ENCODE peak calls at places on chromosomes 11 and 22, in five cellular contexts. D is HCT116, R is A549, P is endothelial cell of umbilical vein, C is K562. N is an unnamed sample.
A peak's percentile ranks its signal among the peaks of the same experiment; 100 is the strongest.

GRCh38 chr22:26550498-26551033 is 38.3 kb upstream of the TFIP11 start:
- DNase-seq in D (no peak), R (no peak), P (no peak), C (no peak), N (no peak)

GRCh38 chr11:45590743-45591142 is 74.7 kb downstream of the CHST1 start:
- DNase-seq in D (no peak), R (no peak), P (no peak), C (no peak), N (no peak)

GRCh38 chr11:68798221-68798813 is 43.4 kb downstream of the CPT1A start:
- DNase-seq in D (no peak), R (no peak), P (peak; percentile 10), C (peak; percentile 57), N (peak; percentile 55)

GRCh38 chr22:47634342-47634741 is 871.9 kb downstream of the TBC1D22A start:
- DNase-seq in D (no peak), R (no peak), P (no peak), C (no peak), N (no peak)

GRCh38 chr11:11263238-11264030 is 89.6 kb downstream of the CSNK2A3 start:
- DNase-seq in D (no peak), R (no peak), P (no peak), C (no peak), N (no peak)

GRCh38 chr22:25942989-25943411 is 201.0 kb downstream of the MYO18B start:
- DNase-seq in D (no peak), R (no peak), P (no peak), C (no peak), N (no peak)

GRCh38 chr11:86152006-86152862 is 83.3 kb upstream of the PICALM start:
- DNase-seq in D (no peak), R (no peak), P (peak; percentile 65), C (no peak), N (no peak)

GRCh38 chr11:106077609-106078517 is at the start of gene AASDHPPT:
- DNase-seq in D (peak; percentile 12), R (peak; percentile 1), P (peak; percentile 79), C (peak; percentile 54), N (peak; percentile 53)

GRCh38 chr22:31752096-31752847 is 1.5 kb upstream of the DEPDC5 start:
- DNase-seq in D (no peak), R (no peak), P (no peak), C (peak; percentile 8), N (peak; percentile 43)

GRCh38 chr22:31750365-31751284 is 693 bp upstream of the PRR14L start:
- DNase-seq in D (no peak), R (no peak), P (no peak), C (peak; percentile 41), N (no peak)

GRCh38 chr22:31753005-31753633 is 700 bp upstream of the DEPDC5 start:
- DNase-seq in D (no peak), R (no peak), P (no peak), C (peak; percentile 85), N (peak; percentile 90)

GRCh38 chr22:31754813-31755212 is 994 bp downstream of the DEPDC5 start:
- DNase-seq in D (no peak), R (no peak), P (no peak), C (no peak), N (no peak)

GRCh38 chr22:31753634-31754471 is at the start of gene DEPDC5:
- DNase-seq in D (peak; percentile 85), R (peak; percentile 69), P (peak; percentile 95), C (peak; percentile 95), N (peak; percentile 96)
- TF ChIP-seq POLR2A in D (peak; percentile 88), R (peak; percentile 45), P (peak; percentile 84), C (peak; percentile 92), N (peak; percentile 78)

GRCh38 chr11:119149371-119150275 is 771 bp downstream of the ABCG4 start:
- DNase-seq in D (no peak), R (no peak), P (no peak), C (no peak), N (peak; percentile 72)
- TF ChIP-seq MAX in D (no peak), R (no peak), P (no peak), C (no peak), N (no peak)

DNA sequence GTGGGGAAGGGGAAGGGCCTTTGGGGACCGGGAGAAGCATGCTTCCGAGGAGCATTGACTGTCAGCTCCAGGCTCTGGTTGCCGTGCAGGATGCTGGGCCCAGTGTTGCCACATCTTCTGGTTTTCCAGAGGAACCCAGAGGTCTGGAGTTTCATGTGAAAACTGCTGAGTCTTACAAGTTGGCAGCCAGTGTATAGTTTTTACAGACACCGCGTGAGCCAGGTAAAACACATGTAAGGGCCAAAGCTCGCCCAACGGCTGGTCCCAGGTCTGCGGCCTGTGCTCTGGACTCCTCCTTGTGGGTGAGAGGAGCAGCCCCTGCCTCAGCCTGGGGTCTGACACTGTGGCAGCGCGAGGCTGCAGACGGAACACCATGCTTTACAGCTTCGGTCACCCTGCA is 18.4 kb upstream of the SORL1-AS1 start:
- DNase-seq in D (no peak), R (no peak), P (no peak), C (no peak), N (no peak)
- TF ChIP-seq POLR2A in D (no peak), R (no peak), P (no peak), C (no peak), N (no peak)

GRCh38 chr11:113110046-113110445 is 148.8 kb downstream of the NCAM1 start:
- DNase-seq in D (no peak), R (no peak), P (no peak), C (no peak), N (no peak)

GRCh38 chr11:113106507-113106906 is 145.3 kb downstream of the NCAM1 start:
- DNase-seq in D (no peak), R (no peak), P (no peak), C (no peak), N (no peak)

GRCh38 chr11:113103932-113104331 is 142.7 kb downstream of the NCAM1 start:
- DNase-seq in D (no peak), R (no peak), P (no peak), C (no peak), N (no peak)

GRCh38 chr11:113105584-113105983 is 144.4 kb downstream of the NCAM1 start:
- DNase-seq in D (no peak), R (no peak), P (no peak), C (no peak), N (no peak)

DNA sequence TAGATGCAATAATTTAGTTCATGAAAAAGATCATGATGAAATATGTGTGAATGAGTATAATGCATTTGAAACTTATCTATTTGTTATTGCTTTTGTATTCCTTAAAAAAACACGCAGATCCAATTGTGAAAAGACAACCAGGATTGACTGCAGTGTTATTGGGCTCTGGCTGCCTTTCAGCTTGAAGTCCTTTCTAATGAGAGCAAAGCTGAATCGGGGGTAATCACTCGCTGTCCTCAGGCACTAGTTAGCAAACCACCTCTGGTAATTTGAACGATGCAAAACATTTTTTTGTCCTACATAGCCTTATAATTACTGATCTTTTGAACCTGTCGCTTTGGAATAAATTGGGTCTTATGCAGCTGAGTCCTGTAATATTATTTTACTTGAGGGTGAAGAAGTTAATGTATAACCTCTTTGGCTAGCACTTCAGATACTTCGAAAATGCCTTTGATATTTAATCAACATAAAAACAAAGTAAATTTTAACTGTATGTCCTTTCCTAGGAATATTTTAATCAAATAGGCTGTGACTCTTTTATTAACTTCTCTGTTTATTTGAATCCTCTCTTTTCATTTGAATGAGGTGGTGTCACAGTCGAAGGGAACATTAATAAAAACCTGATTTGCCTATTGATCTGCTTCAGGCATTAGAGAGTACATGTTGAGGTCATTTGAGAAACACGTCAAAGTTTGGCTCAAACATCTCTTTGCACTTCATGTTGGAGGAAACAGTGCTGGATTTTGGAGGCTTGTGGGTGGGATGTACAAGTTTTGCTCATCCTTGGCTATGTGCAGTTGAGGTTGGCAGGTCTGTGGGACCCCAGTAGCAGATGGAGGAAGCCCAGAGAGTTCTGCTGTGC is 143.4 kb downstream of the NCAM1 start:
- DNase-seq in D (no peak), R (no peak), P (no peak), C (no peak), N (no peak)
- TF ChIP-seq MAX in D (no peak), R (no peak), P (no peak), C (no peak), N (no peak)

GRCh38 chr22:18000441-18001039 is 23.8 kb downstream of the MICAL3 start:
- DNase-seq in D (no peak), R (no peak), P (peak; percentile 38), C (peak; percentile 27), N (peak; percentile 25)

GRCh38 chr22:17999851-18000250 is 24.5 kb downstream of the MICAL3 start:
- DNase-seq in D (no peak), R (no peak), P (no peak), C (no peak), N (no peak)

GRCh38 chr22:17997456-17997855 is 26.9 kb downstream of the MICAL3 start:
- DNase-seq in D (no peak), R (no peak), P (no peak), C (no peak), N (no peak)

GRCh38 chr22:17998913-17999312 is 25.4 kb downstream of the MICAL3 start:
- DNase-seq in D (no peak), R (no peak), P (no peak), C (no peak), N (no peak)

DNA sequence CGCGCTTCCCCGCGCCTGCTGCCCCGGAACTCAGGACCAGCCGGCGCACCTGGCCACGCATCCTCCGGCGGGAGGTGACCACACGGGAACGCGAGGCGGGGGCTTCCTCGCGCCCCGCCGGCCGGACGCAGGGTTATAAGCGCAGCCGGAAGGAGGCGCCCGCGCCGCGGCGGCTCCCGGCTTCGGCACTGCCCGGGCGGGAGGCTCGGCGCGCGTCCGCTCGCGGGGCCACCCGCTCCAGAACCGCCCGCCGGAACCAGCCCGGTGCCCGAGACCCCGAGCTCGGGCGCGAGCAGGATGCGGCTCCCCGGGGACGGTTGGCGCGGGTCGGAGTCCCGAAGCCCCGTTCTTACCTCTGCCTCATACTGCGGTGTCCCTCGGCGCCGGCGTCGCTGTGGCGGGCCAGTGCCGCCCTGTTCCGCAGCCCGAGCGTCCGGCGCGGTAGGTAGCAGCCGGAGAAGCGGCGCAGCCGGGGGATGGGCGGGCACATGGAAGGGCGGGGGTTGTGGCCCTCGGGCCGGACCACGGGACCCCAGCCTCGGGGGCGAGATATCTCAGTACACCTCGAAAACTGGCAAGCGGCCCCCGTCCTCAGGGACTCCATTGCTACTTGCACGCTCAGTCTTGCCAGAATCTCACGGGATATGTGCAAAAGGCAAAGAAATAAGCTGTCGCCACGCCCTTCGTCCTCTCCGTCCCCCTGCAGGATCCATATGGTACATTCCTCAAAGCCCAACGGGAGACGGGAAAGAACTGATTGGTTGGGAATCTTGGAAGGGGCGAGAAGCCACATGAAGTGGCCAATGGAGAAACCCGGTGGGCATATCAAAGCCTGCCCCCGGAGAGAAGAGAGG is 23.1 kb downstream of the MICAL3 start:
- DNase-seq in D (peak; percentile 99), R (peak; percentile 98), P (peak; percentile 96), C (peak; percentile 98), N (peak; percentile 97)
- TF ChIP-seq POLR2A in D (peak; percentile 91), R (peak; percentile 89), P (peak; percentile 89), C (peak; percentile 88), N (peak; percentile 62)

DNA sequence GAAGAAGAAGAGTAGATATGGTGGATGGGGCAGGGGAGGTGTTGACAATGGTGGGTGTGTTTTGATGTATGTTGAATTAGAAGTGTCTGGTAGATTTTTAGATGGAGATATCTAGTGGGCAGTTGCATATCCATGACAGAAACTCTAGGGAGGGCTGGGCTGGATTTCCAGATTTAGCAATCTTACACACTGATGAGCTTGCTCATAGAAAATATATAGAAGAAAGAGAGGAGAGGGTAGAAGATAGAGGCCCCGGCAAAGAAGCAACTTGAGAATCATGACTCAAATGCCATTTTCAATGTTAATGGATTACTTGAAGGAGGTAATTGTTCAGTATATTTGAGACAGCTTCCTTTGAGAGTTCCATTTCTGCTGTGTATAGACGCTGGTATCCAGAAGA is 8.2 kb downstream of the REXO2 start:
- DNase-seq in D (no peak), R (no peak), P (no peak), C (no peak), N (no peak)
- TF ChIP-seq MAX in D (no peak), R (no peak), P (no peak), C (no peak), N (no peak)

N was measured in NB4.